ENCODE peak calls at places on chromosomes 11 and 22, in seven cellular contexts. One of them, this sample, is unnamed.

GRCh38 chr11:32213223-32213622 is 122.3 kb downstream of the RCN1 start:
- DNase-seq in fibroblast of mammary gland: peak; percentile 95
- DNase-seq in BJ: no peak
- DNase-seq in fibroblast of villous mesenchyme: peak; percentile 7
- DNase-seq in heart right ventricle: no peak
- DNase-seq in esophagus squamous epithelium: no peak
- DNase-seq in CD8-positive, alpha-beta T cell: no peak
- DNase-seq in this sample: peak; percentile 71

GRCh38 chr11:10592331-10592730 is 23.9 kb upstream of the LYVE1 start:
- DNase-seq in fibroblast of mammary gland: peak; percentile 84
- DNase-seq in BJ: peak; percentile 80
- DNase-seq in fibroblast of villous mesenchyme: peak; percentile 88
- DNase-seq in heart right ventricle: no peak
- DNase-seq in esophagus squamous epithelium: no peak
- DNase-seq in CD8-positive, alpha-beta T cell: no peak
- DNase-seq in this sample: peak; percentile 96

GRCh38 chr11:57649826-57650738 is at the start of gene YPEL4:
- DNase-seq in fibroblast of mammary gland: peak; percentile 83
- DNase-seq in BJ: no peak
- DNase-seq in fibroblast of villous mesenchyme: peak; percentile 84
- DNase-seq in heart right ventricle: peak; percentile 55
- DNase-seq in esophagus squamous epithelium: no peak
- DNase-seq in CD8-positive, alpha-beta T cell: peak; percentile 79
- DNase-seq in this sample: peak; percentile 65

GRCh38 chr11:18001191-18001590 is 11.7 kb downstream of the SERGEF start:
- DNase-seq in fibroblast of mammary gland: no peak
- DNase-seq in BJ: no peak
- DNase-seq in fibroblast of villous mesenchyme: no peak
- DNase-seq in heart right ventricle: no peak
- DNase-seq in esophagus squamous epithelium: no peak
- DNase-seq in CD8-positive, alpha-beta T cell: no peak
- DNase-seq in this sample: no peak

GRCh38 chr11:27413218-27413617 is 50.2 kb upstream of the CCDC34 start:
- DNase-seq in fibroblast of mammary gland: no peak
- DNase-seq in BJ: no peak
- DNase-seq in fibroblast of villous mesenchyme: no peak
- DNase-seq in heart right ventricle: no peak
- DNase-seq in esophagus squamous epithelium: no peak
- DNase-seq in CD8-positive, alpha-beta T cell: no peak
- DNase-seq in this sample: peak; percentile 71

GRCh38 chr22:38221908-38222796 is 20.4 kb downstream of the MAFF start:
- DNase-seq in fibroblast of mammary gland: no peak
- DNase-seq in BJ: no peak
- DNase-seq in fibroblast of villous mesenchyme: no peak
- DNase-seq in heart right ventricle: no peak
- DNase-seq in esophagus squamous epithelium: no peak
- DNase-seq in CD8-positive, alpha-beta T cell: no peak
- DNase-seq in this sample: no peak

GRCh38 chr22:42791721-42792452 is 65.2 kb downstream of the ARFGAP3 start:
- DNase-seq in fibroblast of mammary gland: no peak
- DNase-seq in BJ: no peak
- DNase-seq in fibroblast of villous mesenchyme: peak; percentile 9
- DNase-seq in heart right ventricle: peak; percentile 61
- DNase-seq in esophagus squamous epithelium: no peak
- DNase-seq in CD8-positive, alpha-beta T cell: no peak
- DNase-seq in this sample: no peak

GRCh38 chr11:1277936-1278512 is 31.4 kb downstream of the TOLLIP start:
- DNase-seq in fibroblast of mammary gland: no peak
- DNase-seq in BJ: no peak
- DNase-seq in fibroblast of villous mesenchyme: no peak
- DNase-seq in heart right ventricle: no peak
- DNase-seq in esophagus squamous epithelium: no peak
- DNase-seq in CD8-positive, alpha-beta T cell: no peak
- DNase-seq in this sample: no peak

GRCh38 chr11:76293189-76293631 is 86.9 kb upstream of the WNT11 start:
- DNase-seq in fibroblast of mammary gland: no peak
- DNase-seq in BJ: no peak
- DNase-seq in fibroblast of villous mesenchyme: peak; percentile 20
- DNase-seq in heart right ventricle: no peak
- DNase-seq in esophagus squamous epithelium: no peak
- DNase-seq in CD8-positive, alpha-beta T cell: no peak
- DNase-seq in this sample: no peak

GRCh38 chr11:104968365-104968855 is at the start of gene CASP4:
- DNase-seq in fibroblast of mammary gland: peak; percentile 85
- DNase-seq in BJ: peak; percentile 47
- DNase-seq in fibroblast of villous mesenchyme: peak; percentile 92
- DNase-seq in heart right ventricle: no peak
- DNase-seq in esophagus squamous epithelium: no peak
- DNase-seq in CD8-positive, alpha-beta T cell: no peak
- DNase-seq in this sample: peak; percentile 93

GRCh38 chr11:131688056-131688693 is 317.8 kb downstream of the NTM start:
- DNase-seq in fibroblast of mammary gland: peak; percentile 40
- DNase-seq in BJ: no peak
- DNase-seq in fibroblast of villous mesenchyme: peak; percentile 42
- DNase-seq in heart right ventricle: peak; percentile 58
- DNase-seq in esophagus squamous epithelium: no peak
- DNase-seq in CD8-positive, alpha-beta T cell: no peak
- DNase-seq in this sample: peak; percentile 10

GRCh38 chr11:1523779-1524178 is 37.2 kb upstream of the MOB2 start:
- DNase-seq in fibroblast of mammary gland: no peak
- DNase-seq in BJ: no peak
- DNase-seq in fibroblast of villous mesenchyme: no peak
- DNase-seq in heart right ventricle: no peak
- DNase-seq in esophagus squamous epithelium: no peak
- DNase-seq in CD8-positive, alpha-beta T cell: no peak
- DNase-seq in this sample: no peak

GRCh38 chr22:41242396-41243117 is 1.8 kb upstream of the CHADL start:
- DNase-seq in fibroblast of mammary gland: no peak
- DNase-seq in BJ: no peak
- DNase-seq in fibroblast of villous mesenchyme: peak; percentile 11
- DNase-seq in heart right ventricle: no peak
- DNase-seq in esophagus squamous epithelium: no peak
- DNase-seq in CD8-positive, alpha-beta T cell: no peak
- DNase-seq in this sample: no peak

GRCh38 chr11:103079833-103080232 is 12.1 kb downstream of the DCUN1D5 start:
- DNase-seq in fibroblast of mammary gland: peak; percentile 51
- DNase-seq in BJ: no peak
- DNase-seq in fibroblast of villous mesenchyme: peak; percentile 29
- DNase-seq in heart right ventricle: no peak
- DNase-seq in esophagus squamous epithelium: no peak
- DNase-seq in CD8-positive, alpha-beta T cell: no peak
- DNase-seq in this sample: peak; percentile 81

GRCh38 chr11:67345247-67345948 is 7.9 kb downstream of the POLD4 start:
- DNase-seq in fibroblast of mammary gland: no peak
- DNase-seq in BJ: no peak
- DNase-seq in fibroblast of villous mesenchyme: no peak
- DNase-seq in heart right ventricle: no peak
- DNase-seq in esophagus squamous epithelium: no peak
- DNase-seq in CD8-positive, alpha-beta T cell: no peak
- DNase-seq in this sample: no peak

GRCh38 chr11:12184696-12185095 is 74.3 kb downstream of the MICAL2 start:
- DNase-seq in fibroblast of mammary gland: peak; percentile 52
- DNase-seq in BJ: no peak
- DNase-seq in fibroblast of villous mesenchyme: no peak
- DNase-seq in heart right ventricle: no peak
- DNase-seq in esophagus squamous epithelium: no peak
- DNase-seq in CD8-positive, alpha-beta T cell: no peak
- DNase-seq in this sample: no peak

GRCh38 chr11:94553938-94554337 is 10.2 kb downstream of the FUT4 start:
- DNase-seq in fibroblast of mammary gland: peak; percentile 79
- DNase-seq in BJ: no peak
- DNase-seq in fibroblast of villous mesenchyme: peak; percentile 40
- DNase-seq in heart right ventricle: no peak
- DNase-seq in esophagus squamous epithelium: no peak
- DNase-seq in CD8-positive, alpha-beta T cell: no peak
- DNase-seq in this sample: peak; percentile 73

GRCh38 chr11:130179396-130180306 is 20.1 kb downstream of the ST14 start:
- DNase-seq in fibroblast of mammary gland: no peak
- DNase-seq in BJ: no peak
- DNase-seq in fibroblast of villous mesenchyme: no peak
- DNase-seq in heart right ventricle: no peak
- DNase-seq in esophagus squamous epithelium: no peak
- DNase-seq in CD8-positive, alpha-beta T cell: no peak
- DNase-seq in this sample: no peak

GRCh38 chr11:102807921-102808320 is 10.0 kb upstream of the MMP1 start:
- DNase-seq in fibroblast of mammary gland: peak; percentile 21
- DNase-seq in BJ: no peak
- DNase-seq in fibroblast of villous mesenchyme: no peak
- DNase-seq in heart right ventricle: peak; percentile 10
- DNase-seq in esophagus squamous epithelium: no peak
- DNase-seq in CD8-positive, alpha-beta T cell: no peak
- DNase-seq in this sample: no peak

GRCh38 chr11:69497221-69497787 is 15.8 kb downstream of the LINC01488 start:
- DNase-seq in fibroblast of mammary gland: peak; percentile 94
- DNase-seq in BJ: peak; percentile 87
- DNase-seq in fibroblast of villous mesenchyme: peak; percentile 91
- DNase-seq in heart right ventricle: peak; percentile 84
- DNase-seq in esophagus squamous epithelium: no peak
- DNase-seq in CD8-positive, alpha-beta T cell: no peak
- DNase-seq in this sample: peak; percentile 41

GRCh38 chr22:41403532-41404318 is 22.0 kb downstream of the TEF start:
- DNase-seq in fibroblast of mammary gland: peak; percentile 84
- DNase-seq in BJ: no peak
- DNase-seq in fibroblast of villous mesenchyme: peak; percentile 86
- DNase-seq in heart right ventricle: peak; percentile 91
- DNase-seq in esophagus squamous epithelium: peak; percentile 31
- DNase-seq in CD8-positive, alpha-beta T cell: peak; percentile 83
- DNase-seq in this sample: peak; percentile 72

GRCh38 chr11:46331653-46331984 is 15.6 kb upstream of the DGKZ start:
- DNase-seq in fibroblast of mammary gland: no peak
- DNase-seq in BJ: no peak
- DNase-seq in fibroblast of villous mesenchyme: no peak
- DNase-seq in heart right ventricle: no peak
- DNase-seq in esophagus squamous epithelium: no peak
- DNase-seq in CD8-positive, alpha-beta T cell: no peak
- DNase-seq in this sample: no peak

GRCh38 chr11:46332093-46332567 is 15.1 kb upstream of the DGKZ start:
- DNase-seq in fibroblast of mammary gland: no peak
- DNase-seq in BJ: no peak
- DNase-seq in fibroblast of villous mesenchyme: no peak
- DNase-seq in heart right ventricle: no peak
- DNase-seq in esophagus squamous epithelium: no peak
- DNase-seq in CD8-positive, alpha-beta T cell: no peak
- DNase-seq in this sample: no peak

GRCh38 chr11:46332568-46333128 is 14.6 kb upstream of the DGKZ start:
- DNase-seq in fibroblast of mammary gland: no peak
- DNase-seq in BJ: no peak
- DNase-seq in fibroblast of villous mesenchyme: no peak
- DNase-seq in heart right ventricle: no peak
- DNase-seq in esophagus squamous epithelium: no peak
- DNase-seq in CD8-positive, alpha-beta T cell: peak; percentile 58
- DNase-seq in this sample: no peak

GRCh38 chr11:46334211-46334610 is 13.1 kb upstream of the DGKZ start:
- DNase-seq in fibroblast of mammary gland: no peak
- DNase-seq in BJ: no peak
- DNase-seq in fibroblast of villous mesenchyme: no peak
- DNase-seq in heart right ventricle: no peak
- DNase-seq in esophagus squamous epithelium: no peak
- DNase-seq in CD8-positive, alpha-beta T cell: no peak
- DNase-seq in this sample: no peak

GRCh38 chr11:46333129-46333947 is 13.9 kb upstream of the DGKZ start:
- DNase-seq in fibroblast of mammary gland: no peak
- DNase-seq in BJ: no peak
- DNase-seq in fibroblast of villous mesenchyme: no peak
- DNase-seq in heart right ventricle: no peak
- DNase-seq in esophagus squamous epithelium: no peak
- DNase-seq in CD8-positive, alpha-beta T cell: peak; percentile 43
- DNase-seq in this sample: no peak
- H3K4me3 ChIP-seq in fibroblast of mammary gland: no peak overlapping the region
- H3K4me3 ChIP-seq in BJ: peak overlapping the region; percentile 27
- H3K4me3 ChIP-seq in fibroblast of villous mesenchyme: peak overlapping the region; percentile 41
- H3K4me3 ChIP-seq in heart right ventricle: peak overlapping the region; percentile 35
- H3K4me3 ChIP-seq in esophagus squamous epithelium: peak overlapping the region; percentile 47
- H3K4me3 ChIP-seq in CD8-positive, alpha-beta T cell: peak overlapping the region; percentile 54
- H3K4me3 ChIP-seq in this sample: peak overlapping the region; percentile 5

DNA sequence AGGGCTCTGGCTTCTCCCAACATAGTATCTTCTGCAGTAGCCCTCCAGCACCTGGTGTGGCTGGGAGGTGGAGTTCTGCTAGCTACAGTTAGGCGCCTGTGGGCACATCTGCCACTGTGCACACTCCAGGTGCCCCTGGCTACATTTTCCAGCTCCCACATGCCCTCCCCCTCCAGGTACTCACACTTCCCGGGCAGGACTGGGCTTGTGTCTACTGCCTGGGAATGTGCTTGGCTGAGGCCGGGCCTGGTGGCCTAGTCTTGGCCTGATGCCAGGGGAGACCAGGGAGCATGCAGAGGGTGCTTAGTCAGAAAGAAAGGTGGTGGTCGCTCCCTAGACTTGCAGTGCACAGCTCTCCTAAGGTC is 15.9 kb downstream of the PHLDB1 start:
- DNase-seq in fibroblast of mammary gland: no peak
- DNase-seq in BJ: no peak
- DNase-seq in fibroblast of villous mesenchyme: peak; percentile 48
- DNase-seq in heart right ventricle: no peak
- DNase-seq in esophagus squamous epithelium: no peak
- DNase-seq in CD8-positive, alpha-beta T cell: no peak
- DNase-seq in this sample: peak; percentile 92
- H3K4me3 ChIP-seq in fibroblast of mammary gland: no peak overlapping the region
- H3K4me3 ChIP-seq in BJ: no peak overlapping the region
- H3K4me3 ChIP-seq in fibroblast of villous mesenchyme: peak overlapping the region; percentile 71
- H3K4me3 ChIP-seq in heart right ventricle: no peak overlapping the region
- H3K4me3 ChIP-seq in esophagus squamous epithelium: no peak overlapping the region
- H3K4me3 ChIP-seq in CD8-positive, alpha-beta T cell: no peak overlapping the region
- H3K4me3 ChIP-seq in this sample: no peak overlapping the region

GRCh38 chr11:95716266-95716665 is 73.3 kb downstream of the FAM76B start:
- DNase-seq in fibroblast of mammary gland: peak; percentile 78
- DNase-seq in BJ: no peak
- DNase-seq in fibroblast of villous mesenchyme: no peak
- DNase-seq in heart right ventricle: no peak
- DNase-seq in esophagus squamous epithelium: no peak
- DNase-seq in CD8-positive, alpha-beta T cell: no peak
- DNase-seq in this sample: no peak

GRCh38 chr11:95717314-95717713 is 72.3 kb downstream of the FAM76B start:
- DNase-seq in fibroblast of mammary gland: no peak
- DNase-seq in BJ: no peak
- DNase-seq in fibroblast of villous mesenchyme: no peak
- DNase-seq in heart right ventricle: no peak
- DNase-seq in esophagus squamous epithelium: no peak
- DNase-seq in CD8-positive, alpha-beta T cell: no peak
- DNase-seq in this sample: no peak

GRCh38 chr11:95723353-95723942 is 66.1 kb downstream of the FAM76B start:
- DNase-seq in fibroblast of mammary gland: no peak
- DNase-seq in BJ: no peak
- DNase-seq in fibroblast of villous mesenchyme: peak; percentile 69
- DNase-seq in heart right ventricle: no peak
- DNase-seq in esophagus squamous epithelium: no peak
- DNase-seq in CD8-positive, alpha-beta T cell: no peak
- DNase-seq in this sample: no peak

GRCh38 chr11:95715777-95716241 is 73.8 kb downstream of the FAM76B start:
- DNase-seq in fibroblast of mammary gland: peak; percentile 64
- DNase-seq in BJ: no peak
- DNase-seq in fibroblast of villous mesenchyme: no peak
- DNase-seq in heart right ventricle: no peak
- DNase-seq in esophagus squamous epithelium: no peak
- DNase-seq in CD8-positive, alpha-beta T cell: no peak
- DNase-seq in this sample: peak; percentile 87

GRCh38 chr11:95720219-95720618 is 69.4 kb downstream of the FAM76B start:
- DNase-seq in fibroblast of mammary gland: no peak
- DNase-seq in BJ: no peak
- DNase-seq in fibroblast of villous mesenchyme: no peak
- DNase-seq in heart right ventricle: no peak
- DNase-seq in esophagus squamous epithelium: no peak
- DNase-seq in CD8-positive, alpha-beta T cell: no peak
- DNase-seq in this sample: no peak
- H3K4me3 ChIP-seq in fibroblast of mammary gland: no peak overlapping the region
- H3K4me3 ChIP-seq in BJ: no peak overlapping the region
- H3K4me3 ChIP-seq in fibroblast of villous mesenchyme: no peak overlapping the region
- H3K4me3 ChIP-seq in heart right ventricle: no peak overlapping the region
- H3K4me3 ChIP-seq in esophagus squamous epithelium: no peak overlapping the region
- H3K4me3 ChIP-seq in CD8-positive, alpha-beta T cell: no peak overlapping the region
- H3K4me3 ChIP-seq in this sample: no peak overlapping the region

GRCh38 chr11:36455658-36456111 is 54.4 kb downstream of the TRAF6 start:
- DNase-seq in fibroblast of mammary gland: peak; percentile 97
- DNase-seq in BJ: peak; percentile 99
- DNase-seq in fibroblast of villous mesenchyme: peak; percentile 100
- DNase-seq in heart right ventricle: peak; percentile 84
- DNase-seq in esophagus squamous epithelium: peak; percentile 10
- DNase-seq in CD8-positive, alpha-beta T cell: no peak
- DNase-seq in this sample: peak; percentile 84
- H3K4me3 ChIP-seq in fibroblast of mammary gland: no peak overlapping the region
- H3K4me3 ChIP-seq in BJ: no peak overlapping the region
- H3K4me3 ChIP-seq in fibroblast of villous mesenchyme: no peak overlapping the region
- H3K4me3 ChIP-seq in heart right ventricle: no peak overlapping the region
- H3K4me3 ChIP-seq in esophagus squamous epithelium: no peak overlapping the region
- H3K4me3 ChIP-seq in CD8-positive, alpha-beta T cell: no peak overlapping the region
- H3K4me3 ChIP-seq in this sample: no peak overlapping the region